ENCODE peak calls at places on chromosomes 4 and X, in six cellular contexts. M is ovary, I is progenitor cell of endocrine pancreas, X is PC-9, W is esophagus muscularis mucosa, T is HT-29. J is an unnamed sample.

GRCh38 chrX:143683486-143683885 is 37.1 kb downstream of the SPANXN2 start:
- DNase-seq in M (no peak), I (no peak), X (no peak), W (no peak), T (no peak), J (no peak)

GRCh38 chrX:37926700-37927099 is 79.3 kb upstream of the DYNLT3 start:
- DNase-seq in M (no peak), I (no peak), X (no peak), W (no peak), T (peak), J (no peak)

GRCh38 chr4:180947421-180947820 is 1295.8 kb upstream of the TENM3 start:
- DNase-seq in M (no peak), I (no peak), X (no peak), W (no peak), T (no peak), J (no peak)

GRCh38 chr4:3860061-3860912 is 94.1 kb downstream of the ADRA2C start:
- DNase-seq in M (no peak), I (no peak), X (no peak), W (no peak), T (no peak), J (no peak)

GRCh38 chr4:122218762-122219161 is 66.6 kb downstream of the BLTP1 start:
- DNase-seq in M (no peak), I (no peak), X (no peak), W (no peak), T (peak), J (no peak)

GRCh38 chr4:89254847-89255246 is 52.8 kb downstream of the GPRIN3 start:
- DNase-seq in M (no peak), I (no peak), X (no peak), W (no peak), T (peak), J (no peak)

GRCh38 chr4:121964958-121965357 is 13.1 kb upstream of the TRPC3 start:
- DNase-seq in M (no peak), I (no peak), X (no peak), W (no peak), T (no peak), J (no peak)

GRCh38 chr4:1376391-1376840 is 29.4 kb downstream of the UVSSA start:
- DNase-seq in M (no peak), I (no peak), X (no peak), W (no peak), T (no peak), J (no peak)

GRCh38 chr4:23741586-23742240 is 148.1 kb downstream of the PPARGC1A start:
- DNase-seq in M (no peak), I (no peak), X (no peak), W (no peak), T (no peak), J (no peak)

GRCh38 chrX:153954618-153955450 is 10.4 kb upstream of the RENBP start:
- DNase-seq in M (no peak), I (no peak), X (no peak), W (no peak), T (no peak), J (no peak)

GRCh38 chr4:148254818-148255366 is 187.3 kb downstream of the NR3C2 start:
- DNase-seq in M (no peak), I (no peak), X (no peak), W (no peak), T (no peak), J (no peak)

GRCh38 chrX:41350976-41351569 is 17.1 kb downstream of the DDX3X start:
- DNase-seq in M (no peak), I (no peak), X (no peak), W (no peak), T (no peak), J (no peak)

GRCh38 chr4:105797225-105797624 is 88.6 kb downstream of the GSTCD start:
- DNase-seq in M (no peak), I (no peak), X (no peak), W (no peak), T (no peak), J (no peak)

GRCh38 chrX:153968754-153969124 is 2.9 kb downstream of the HCFC1 start:
- DNase-seq in M (no peak), I (no peak), X (no peak), W (no peak), T (no peak), J (peak)

GRCh38 chr4:110636677-110637407 is 14.0 kb upstream of the PITX2 start:
- DNase-seq in M (no peak), I (no peak), X (no peak), W (no peak), T (peak), J (no peak)

GRCh38 chr4:18850763-18851331 is 829.3 kb upstream of the LCORL start:
- DNase-seq in M (no peak), I (no peak), X (no peak), W (no peak), T (no peak), J (no peak)

GRCh38 chrX:140439455-140439854 is 65.4 kb downstream of the SOX3 start:
- DNase-seq in M (no peak), I (peak), X (no peak), W (no peak), T (no peak), J (peak)

GRCh38 chrX:389021-389441 is 2.3 kb upstream of the PPP2R3B start:
- DNase-seq in M (no peak), I (no peak), X (no peak), W (no peak), T (no peak), J (peak)

GRCh38 chr4:153083447-153083921 is 120.8 kb upstream of the TRIM2 start:
- DNase-seq in M (no peak), I (no peak), X (peak), W (no peak), T (peak), J (peak)

GRCh38 chr4:102675142-102675541 is 85.6 kb downstream of the MANBA start:
- DNase-seq in M (no peak), I (no peak), X (no peak), W (no peak), T (no peak), J (no peak)

GRCh38 chr4:74038161-74039064 is at the start of gene CXCL3:
- DNase-seq in M (peak), I (peak), X (no peak), W (no peak), T (peak), J (peak)

GRCh38 chr4:172411180-172411579 is 598.0 kb downstream of the GALNTL6 start:
- DNase-seq in M (no peak), I (no peak), X (no peak), W (no peak), T (no peak), J (no peak)

GRCh38 chr4:147851135-147851534 is 119.2 kb downstream of the ARHGAP10 start:
- DNase-seq in M (peak), I (no peak), X (no peak), W (no peak), T (no peak), J (no peak)

GRCh38 chr4:126475730-126476129 is 1157.0 kb upstream of the INTU start:
- DNase-seq in M (no peak), I (no peak), X (no peak), W (no peak), T (no peak), J (no peak)

GRCh38 chr4:159526172-159526571 is 423.3 kb downstream of the RAPGEF2 start:
- DNase-seq in M (no peak), I (no peak), X (no peak), W (no peak), T (no peak), J (no peak)

GRCh38 chr4:8904041-8904501 is 32.4 kb upstream of the HMX1 start:
- DNase-seq in M (no peak), I (no peak), X (no peak), W (no peak), T (no peak), J (no peak)

GRCh38 chr4:40055379-40055872 is 1.2 kb upstream of the N4BP2 start:
- DNase-seq in M (no peak), I (no peak), X (no peak), W (no peak), T (no peak), J (no peak)

GRCh38 chrX:146385529-146385928 is 424.0 kb upstream of the CXorf51B start:
- DNase-seq in M (no peak), I (no peak), X (no peak), W (no peak), T (no peak), J (no peak)

GRCh38 chr4:1209821-1210220 is 37.4 kb upstream of the SPON2 start:
- DNase-seq in M (peak), I (no peak), X (no peak), W (peak), T (no peak), J (peak)